ENCODE peak calls at places on chromosomes 11 and 22, in five cellular contexts. F is heart left ventricle, Y is fibroblast of pulmonary artery, R is epithelial cell of esophagus, T is upper lobe of right lung. B is an unnamed sample.

GRCh38 chr11:56750190-56750589 is 1.7 kb upstream of the OR9G4 start:
- DNase-seq in F (no peak), Y (no peak), R (no peak), T (no peak), B (no peak)

GRCh38 chr11:15826826-15827225 is 529.5 kb downstream of the SOX6 start:
- DNase-seq in F (peak), Y (peak), R (peak), T (peak), B (peak)

GRCh38 chr11:90134420-90135003 is at the start of gene NAALAD2:
- DNase-seq in F (peak), Y (peak), R (peak), T (peak), B (peak)

GRCh38 chr22:45229181-45229580 is 11.5 kb downstream of the KIAA0930 start:
- DNase-seq in F (no peak), Y (no peak), R (no peak), T (no peak), B (no peak)

GRCh38 chr22:43550024-43550620 is 138.3 kb downstream of the MPPED1 start:
- DNase-seq in F (no peak), Y (no peak), R (no peak), T (no peak), B (no peak)

GRCh38 chr11:75339685-75340409 is 11.6 kb downstream of the ARRB1 start:
- DNase-seq in F (no peak), Y (no peak), R (no peak), T (no peak), B (no peak)

GRCh38 chr22:40535642-40536041 is 100.9 kb downstream of the MRTFA start:
- DNase-seq in F (no peak), Y (no peak), R (no peak), T (no peak), B (no peak)

GRCh38 chr11:84899740-84900139 is 727.4 kb downstream of the DLG2 start:
- DNase-seq in F (no peak), Y (no peak), R (no peak), T (no peak), B (no peak)

GRCh38 chr22:33579448-33580093 is 340.7 kb downstream of the LARGE1 start:
- DNase-seq in F (no peak), Y (peak), R (peak), T (no peak), B (peak)

GRCh38 chr22:23580586-23581251 is 629 bp upstream of the IGLL1 start:
- DNase-seq in F (no peak), Y (no peak), R (no peak), T (no peak), B (no peak)

GRCh38 chr22:26432619-26433311 is 3.7 kb downstream of the ASPHD2 start:
- DNase-seq in F (no peak), Y (no peak), R (no peak), T (no peak), B (peak)

GRCh38 chr11:122745111-122745510 is 89.6 kb downstream of the UBASH3B start:
- DNase-seq in F (no peak), Y (no peak), R (no peak), T (no peak), B (no peak)

DNA sequence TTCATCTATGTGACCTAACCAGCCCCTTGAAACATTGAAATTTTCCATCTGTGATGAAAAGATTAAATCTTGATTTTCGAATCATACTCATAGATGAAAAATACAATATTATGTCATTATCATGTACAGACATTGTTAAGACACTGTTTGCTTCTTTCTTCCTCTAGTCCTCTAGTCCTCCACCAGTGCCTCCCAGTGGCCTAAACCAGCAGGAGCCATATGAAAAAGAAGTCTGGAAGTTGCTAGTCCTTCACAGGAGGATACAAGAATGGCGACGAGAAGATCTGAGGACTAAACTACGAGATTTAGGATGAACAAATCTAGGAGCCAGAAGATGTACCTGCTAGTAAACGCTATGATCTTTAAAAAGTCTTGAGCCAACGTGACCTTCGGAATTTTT is 134.1 kb downstream of the SLC17A6 start:
- DNase-seq in F (no peak), Y (peak), R (peak), T (no peak), B (no peak)
- TF ChIP-seq CTCF in F (no peak), Y (peak), R (peak), T (no peak), B (no peak)

GRCh38 chr11:108112059-108112458 is 9.3 kb upstream of the ACAT1 start:
- DNase-seq in F (no peak), Y (no peak), R (no peak), T (no peak), B (no peak)

GRCh38 chr11:108121274-108122155 is at the start of gene ACAT1:
- DNase-seq in F (peak), Y (peak), R (peak), T (peak), B (peak)

GRCh38 chr11:108122166-108122628 is 830 bp downstream of the ACAT1 start:
- DNase-seq in F (no peak), Y (peak), R (peak), T (no peak), B (no peak)

GRCh38 chr11:108115495-108116140 is 5.7 kb upstream of the ACAT1 start:
- DNase-seq in F (peak), Y (peak), R (peak), T (peak), B (no peak)

DNA sequence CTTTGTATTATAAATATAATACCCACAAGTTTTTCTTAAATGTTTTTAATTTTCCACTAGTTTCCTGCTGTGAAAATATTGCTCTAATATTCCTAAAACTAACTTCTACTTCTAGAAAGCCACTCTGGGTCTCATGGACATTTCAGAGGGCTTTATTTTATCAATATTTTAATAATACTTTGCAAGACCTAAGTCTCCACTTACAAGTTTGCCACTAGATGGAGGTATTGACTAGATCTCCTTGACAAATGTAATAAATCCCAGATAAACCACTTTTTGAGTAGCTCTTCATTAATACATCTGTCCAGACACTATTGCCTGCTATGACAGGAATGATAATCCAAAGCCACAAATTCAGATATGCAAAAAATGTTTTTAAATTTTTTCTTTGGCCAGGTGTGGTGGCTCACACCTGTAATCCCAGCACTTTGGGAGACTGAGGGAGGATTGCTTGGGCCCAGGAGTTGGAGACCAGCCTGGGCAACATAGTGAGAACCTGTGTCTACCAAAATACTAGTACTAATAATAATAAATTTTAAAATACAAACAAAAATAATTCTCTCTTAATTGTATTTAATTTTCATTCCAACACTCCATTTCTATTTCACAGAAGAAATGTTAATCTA is 3.5 kb upstream of the ACAT1 start:
- DNase-seq in F (no peak), Y (peak), R (peak), T (no peak), B (peak)
- TF ChIP-seq CTCF in F (peak), Y (peak), R (peak), T (peak), B (no peak)

DNA sequence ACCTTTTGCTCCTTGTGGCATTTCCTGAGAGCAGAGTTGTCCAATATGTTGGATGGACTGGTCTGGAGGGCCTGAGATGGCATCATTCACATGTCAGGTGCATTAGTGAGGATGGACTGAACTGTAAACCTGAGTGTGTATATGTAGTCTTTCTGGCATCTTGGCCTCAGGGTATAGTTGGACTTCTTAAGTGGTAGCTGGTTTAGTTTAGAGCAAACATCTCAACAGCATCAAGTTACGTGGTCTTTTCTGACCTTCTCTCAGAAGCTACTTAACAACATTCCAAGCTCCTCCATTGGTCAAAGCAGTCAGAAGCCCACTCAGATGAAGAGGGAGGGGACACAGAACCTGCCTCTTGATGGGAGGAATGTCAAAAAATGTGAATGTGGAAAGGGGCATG is 829.9 kb downstream of the METTL15 start:
- DNase-seq in F (no peak), Y (no peak), R (no peak), T (no peak), B (no peak)
- TF ChIP-seq CTCF in F (no peak), Y (no peak), R (no peak), T (no peak), B (no peak)

DNA sequence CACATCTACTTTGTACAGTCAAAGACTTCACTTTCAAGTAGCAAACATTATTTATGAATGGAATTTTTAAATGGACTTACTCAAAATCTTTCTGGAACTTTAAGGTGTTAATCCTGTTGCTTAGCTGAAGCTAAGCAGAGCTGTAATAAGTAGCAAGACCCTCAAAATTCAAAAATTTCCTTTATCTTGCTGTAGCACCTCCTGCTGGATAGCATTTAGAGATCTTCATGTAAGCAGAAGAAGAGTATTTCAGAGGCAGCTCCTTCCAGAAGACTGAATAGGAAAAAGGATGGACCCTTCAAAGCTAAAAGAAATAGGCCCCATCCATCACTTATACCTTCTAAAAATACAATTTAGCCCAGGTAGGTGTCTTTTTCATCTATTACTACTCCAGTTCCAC is 3.4 kb downstream of the PHF21A start:
- DNase-seq in F (no peak), Y (peak), R (no peak), T (no peak), B (no peak)
- TF ChIP-seq CTCF in F (no peak), Y (peak), R (peak), T (peak), B (no peak)

B was measured in GM20000.